ENCODE peak calls at places on chromosome 9, in four cellular contexts. R is ascending aorta, E is right atrium auricular region, J is hepatocyte. X is an unnamed sample.

GRCh38 chr9:71587576-71588362 is 180.5 kb downstream of the CEMIP2 start:
- DNase-seq in R (no peak), E (no peak), J (no peak), X (no peak)

GRCh38 chr9:98551511-98552286 is 157.0 kb downstream of the GABBR2 start:
- DNase-seq in R (peak), E (peak), J (peak), X (peak)

GRCh38 chr9:17859228-17859627 is 280.4 kb downstream of the SH3GL2 start:
- DNase-seq in R (no peak), E (no peak), J (no peak), X (no peak)

GRCh38 chr9:120841930-120842684 is 615 bp downstream of the PSMD5 start:
- DNase-seq in R (no peak), E (no peak), J (no peak), X (peak)

GRCh38 chr9:8825600-8826147 is 1026.1 kb upstream of the DMAC1 start:
- DNase-seq in R (no peak), E (no peak), J (no peak), X (no peak)

GRCh38 chr9:103266064-103266463 is 270.9 kb downstream of the CYLC2 start:
- DNase-seq in R (no peak), E (no peak), J (no peak), X (no peak)

GRCh38 chr9:131559416-131560000 is 14.2 kb downstream of the PRRT1B start:
- DNase-seq in R (no peak), E (no peak), J (no peak), X (no peak)

GRCh38 chr9:92378825-92379535 is 25.4 kb downstream of the OGN start:
- DNase-seq in R (no peak), E (no peak), J (peak), X (peak)

GRCh38 chr9:33818167-33818831 is 1.3 kb downstream of the UBE2R2 start:
- DNase-seq in R (no peak), E (no peak), J (no peak), X (peak)

GRCh38 chr9:134651226-134651905 is 9.8 kb downstream of the COL5A1 start:
- DNase-seq in R (no peak), E (no peak), J (no peak), X (no peak)

GRCh38 chr9:93319992-93320490 is 131.4 kb upstream of the FAM120A start:
- DNase-seq in R (no peak), E (no peak), J (no peak), X (no peak)

GRCh38 chr9:35686222-35687203 is 3.2 kb downstream of the TPM2 start:
- DNase-seq in R (no peak), E (no peak), J (no peak), X (peak)

DNA sequence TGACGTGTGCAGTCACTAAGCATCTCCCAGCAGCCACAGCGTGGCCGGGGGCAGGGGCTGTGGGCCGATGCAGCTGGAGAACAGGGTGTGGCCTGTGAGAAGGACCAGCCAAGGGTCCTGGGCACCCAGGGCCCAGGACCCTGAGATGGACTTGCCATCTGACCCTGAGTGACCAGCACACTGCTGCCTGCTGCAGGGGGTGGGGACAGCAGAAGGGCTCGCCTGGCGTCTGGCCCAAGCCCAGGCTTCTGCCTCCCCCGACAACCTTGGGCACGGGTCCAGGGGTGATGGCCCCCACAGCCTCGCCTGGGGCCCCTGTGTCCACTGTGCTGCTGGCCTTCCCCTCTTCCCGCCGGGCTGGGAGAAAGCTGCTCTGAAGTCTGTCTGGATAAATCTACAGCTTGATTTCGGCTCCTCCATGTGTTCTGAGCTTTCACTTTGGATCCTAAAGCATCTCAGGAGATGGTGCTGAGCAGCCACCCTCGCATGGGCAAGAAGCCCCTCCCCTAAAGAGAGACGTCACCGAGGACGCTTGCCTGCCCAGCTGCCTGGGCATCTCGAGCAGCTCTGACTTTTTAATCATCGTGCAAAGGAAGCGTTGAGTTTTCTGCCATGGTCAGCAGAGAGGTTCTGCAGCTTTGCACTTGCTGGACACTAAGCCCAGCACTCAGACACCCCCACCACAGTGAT is 5.6 kb downstream of the KCNT1 start:
- DNase-seq in R (no peak), E (no peak), J (no peak), X (no peak)
- H3K4me3 ChIP-seq in R (no peak), E (no peak), J (no peak), X (no peak)

GRCh38 chr9:87667164-87667738 is 58.7 kb upstream of the CTSL start:
- DNase-seq in R (no peak), E (peak), J (peak), X (no peak)
- TF ChIP-seq CTCF in R (no peak), E (peak), J (peak), X (peak)

GRCh38 chr9:110672873-110673508 is 4.4 kb downstream of the MUSK start:
- DNase-seq in R (no peak), E (no peak), J (no peak), X (no peak)

GRCh38 chr9:110669439-110669838 is 848 bp downstream of the MUSK start:
- DNase-seq in R (no peak), E (no peak), J (no peak), X (no peak)

GRCh38 chr9:110671849-110672248 is 3.3 kb downstream of the MUSK start:
- DNase-seq in R (no peak), E (no peak), J (no peak), X (no peak)

GRCh38 chr9:110668528-110669167 is at the start of gene MUSK:
- DNase-seq in R (no peak), E (no peak), J (no peak), X (no peak)
- H3K4me3 ChIP-seq in R (no peak), E (peak), J (no peak), X (no peak)

GRCh38 chr9:114047717-114048116 is 30.4 kb downstream of the AMBP start:
- DNase-seq in R (peak), E (peak), J (no peak), X (no peak)
- TF ChIP-seq CTCF in R (peak), E (peak), J (peak), X (peak)

GRCh38 chr9:96719538-96720315 is 58.2 kb downstream of the ZNF510 start:
- DNase-seq in R (no peak), E (no peak), J (no peak), X (no peak)
- H3K4me3 ChIP-seq in R (peak), E (peak), J (no peak), X (no peak)

GRCh38 chr9:108663381-108663876 is 192.4 kb downstream of the ACTL7B start:
- DNase-seq in R (no peak), E (no peak), J (no peak), X (no peak)

GRCh38 chr9:108665856-108666784 is 189.7 kb downstream of the ACTL7B start:
- DNase-seq in R (no peak), E (no peak), J (peak), X (no peak)

GRCh38 chr9:108664309-108665255 is 191.2 kb downstream of the ACTL7B start:
- DNase-seq in R (no peak), E (no peak), J (peak), X (no peak)

GRCh38 chr9:108662090-108662875 is 193.5 kb downstream of the ACTL7B start:
- DNase-seq in R (no peak), E (no peak), J (no peak), X (no peak)

GRCh38 chr9:108662935-108663334 is 192.9 kb downstream of the ACTL7B start:
- DNase-seq in R (no peak), E (no peak), J (no peak), X (no peak)
- TF ChIP-seq CTCF in R (no peak), E (no peak), J (no peak), X (no peak)

GRCh38 chr9:109417585-109418544 is 80.2 kb downstream of the PTPN3 start:
- DNase-seq in R (no peak), E (no peak), J (no peak), X (no peak)

GRCh38 chr9:109418827-109419226 is 79.3 kb downstream of the PTPN3 start:
- DNase-seq in R (no peak), E (no peak), J (no peak), X (no peak)

GRCh38 chr9:109414125-109414785 is 83.9 kb downstream of the PTPN3 start:
- DNase-seq in R (no peak), E (no peak), J (no peak), X (no peak)

GRCh38 chr9:109417054-109417453 is 81.1 kb downstream of the PTPN3 start:
- DNase-seq in R (no peak), E (no peak), J (no peak), X (no peak)

GRCh38 chr9:109416135-109416706 is 81.9 kb downstream of the PTPN3 start:
- DNase-seq in R (no peak), E (no peak), J (no peak), X (no peak)
- H3K4me3 ChIP-seq in R (no peak), E (no peak), J (no peak), X (no peak)

GRCh38 chr9:38060688-38061087 is 8.3 kb downstream of the SHB start:
- DNase-seq in R (no peak), E (no peak), J (no peak), X (no peak)

GRCh38 chr9:38061326-38061947 is 7.6 kb downstream of the SHB start:
- DNase-seq in R (no peak), E (no peak), J (no peak), X (no peak)

GRCh38 chr9:38059233-38059936 is 9.6 kb downstream of the SHB start:
- DNase-seq in R (no peak), E (no peak), J (no peak), X (peak)

GRCh38 chr9:38057416-38058195 is 11.4 kb downstream of the SHB start:
- DNase-seq in R (no peak), E (no peak), J (no peak), X (no peak)

DNA sequence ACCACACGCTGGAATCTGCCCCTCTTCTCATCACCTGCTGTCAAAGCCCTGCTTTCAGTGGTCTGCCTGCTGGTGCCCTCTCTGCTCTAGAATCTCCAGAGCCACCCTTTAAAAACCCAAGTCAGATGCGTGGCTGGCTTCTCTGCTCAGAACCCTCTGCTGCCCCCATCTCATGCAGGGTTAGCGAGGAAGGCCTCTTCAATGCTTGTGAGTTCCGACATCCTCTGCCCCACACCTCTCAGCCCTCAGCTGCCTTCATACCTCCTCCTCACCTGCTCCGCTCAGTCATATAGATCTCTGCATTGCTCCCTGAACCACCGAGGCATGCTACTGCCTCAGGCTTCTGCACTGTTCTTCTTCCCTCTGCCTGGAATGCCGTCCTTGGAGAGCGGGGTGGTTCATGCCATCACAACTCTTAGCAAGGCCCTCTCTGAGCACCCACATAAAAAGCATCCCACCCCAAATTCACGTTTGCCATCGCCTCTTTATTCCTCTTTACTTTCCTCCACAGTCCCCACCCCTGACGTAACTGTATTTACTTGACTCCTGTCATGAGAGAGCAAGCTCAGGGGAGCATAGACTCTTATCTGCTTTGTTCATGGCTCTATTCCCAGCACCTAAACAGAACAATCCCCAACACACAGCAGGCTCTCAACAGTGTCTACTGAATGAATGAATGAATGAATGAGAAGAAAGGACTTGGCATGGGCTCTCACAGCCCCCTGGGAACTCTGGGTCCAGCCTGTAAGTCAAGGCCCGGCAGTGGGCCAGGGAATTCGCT is 10.4 kb downstream of the SHB start:
- DNase-seq in R (no peak), E (no peak), J (no peak), X (no peak)
- TF ChIP-seq CTCF in R (no peak), E (no peak), J (no peak), X (no peak)

GRCh38 chr9:13367784-13368183 is 88.3 kb upstream of the MPDZ start:
- DNase-seq in R (no peak), E (no peak), J (no peak), X (no peak)
- H3K4me3 ChIP-seq in R (no peak), E (no peak), J (no peak), X (no peak)

DNA sequence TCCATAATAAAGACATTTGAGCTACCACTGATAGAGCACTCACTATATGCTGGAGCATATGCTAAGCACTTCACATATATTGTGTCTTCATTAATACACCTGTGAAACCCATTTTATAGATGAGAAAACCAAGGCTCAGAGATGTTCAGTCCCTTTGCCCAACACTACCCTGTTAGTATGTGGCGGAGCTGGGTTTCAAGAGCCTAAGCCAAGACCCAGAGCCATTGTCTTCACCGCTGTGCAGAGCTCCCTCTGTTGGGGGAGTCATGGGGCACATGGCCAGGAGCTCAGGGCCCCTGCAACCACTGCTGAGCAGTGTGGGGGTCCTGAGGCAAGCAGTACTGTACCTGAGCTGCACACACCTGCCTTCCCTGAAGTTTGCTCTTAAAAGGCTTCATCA is 37.3 kb upstream of the SLC25A51 start:
- DNase-seq in R (no peak), E (no peak), J (no peak), X (no peak)
- TF ChIP-seq CTCF in R (no peak), E (no peak), J (no peak), X (no peak)